ENCODE peak calls at places on chromosomes 13 and 19, in five cellular contexts. G is ovary, N is ascending aorta, A is left lung, V is left ventricle myocardium inferior. M is an unnamed sample.

GRCh38 chr13:26600345-26600761 is 42.9 kb downstream of the WASF3 start:
- DNase-seq in G (no peak), A (no peak), N (no peak), V (no peak), M (no peak)

GRCh38 chr19:16363133-16363851 is 38.7 kb downstream of the KLF2 start:
- DNase-seq in G (no peak), N (no peak), A (peak; percentile 71), V (no peak), M (peak; percentile 39)

GRCh38 chr13:34076943-34077703 is 259.2 kb downstream of the RFC3 start:
- DNase-seq in A (no peak), G (no peak), N (no peak), V (no peak), M (no peak)

GRCh38 chr13:29497137-29497654 is 98.3 kb downstream of the SLC7A1 start:
- DNase-seq in N (peak; percentile 63), G (peak; percentile 53), V (peak; percentile 83), A (no peak), M (no peak)

GRCh38 chr19:36030264-36031148 is 2.2 kb downstream of the CLIP3 start:
- DNase-seq in N (no peak), V (no peak), G (no peak), A (no peak), M (no peak)

GRCh38 chr13:51997641-51998330 is 13.5 kb downstream of the ATP7B start:
- DNase-seq in N (no peak), A (no peak), V (no peak), G (no peak), M (no peak)

GRCh38 chr13:44278164-44278563 is 95.5 kb upstream of the SERP2 start:
- DNase-seq in G (no peak), A (no peak), N (no peak), V (no peak), M (no peak)

GRCh38 chr19:13195678-13196077 is 45.5 kb downstream of the IER2 start:
- DNase-seq in A (no peak), N (no peak), G (no peak), V (no peak), M (no peak)

GRCh38 chr19:6694147-6694815 is 24.3 kb upstream of the TNFSF14 start:
- DNase-seq in G (no peak), A (no peak), N (no peak), V (no peak), M (no peak)

GRCh38 chr19:58033741-58034475 is at the start of gene ZSCAN1:
- DNase-seq in G (peak; percentile 53), N (peak; percentile 69), V (peak; percentile 90), A (peak; percentile 83), M (peak; percentile 93)

GRCh38 chr19:6802336-6803035 is 30.0 kb downstream of the VAV1 start:
- DNase-seq in N (peak; percentile 72), A (peak; percentile 79), V (peak; percentile 30), G (no peak), M (no peak)

GRCh38 chr13:51249767-51250741 is 27.9 kb downstream of the FAM124A start:
- DNase-seq in G (no peak), A (no peak), V (no peak), N (no peak), M (no peak)

GRCh38 chr19:11265785-11266236 is 3.5 kb upstream of the DOCK6 start:
- DNase-seq in N (no peak), G (no peak), V (no peak), A (peak; percentile 69), M (no peak)

GRCh38 chr19:41877490-41877876 is 404 bp downstream of the CD79A start:
- DNase-seq in A (peak; percentile 47), G (no peak), V (no peak), N (no peak), M (no peak)

GRCh38 chr19:3289971-3290569 is 65.6 kb downstream of the CELF5 start:
- DNase-seq in G (no peak), N (no peak), A (no peak), V (no peak), M (peak; percentile 66)

GRCh38 chr13:90867336-90867683 is 480.2 kb upstream of the MIR17HG start:
- DNase-seq in G (peak; percentile 57), V (peak; percentile 50), N (peak; percentile 72), A (peak; percentile 58), M (peak; percentile 52)

GRCh38 chr13:99436686-99437416 is 64.4 kb upstream of the TM9SF2 start:
- DNase-seq in V (peak; percentile 85), A (peak; percentile 87), G (peak; percentile 87), N (peak; percentile 93), M (peak; percentile 64)

GRCh38 chr19:6402834-6403608 is 10.1 kb upstream of the GTF2F1 start:
- DNase-seq in V (no peak), A (no peak), N (no peak), G (no peak), M (no peak)

GRCh38 chr13:50916701-50917184 is 7.2 kb downstream of the RNASEH2B start:
- DNase-seq in A (peak; percentile 51), G (no peak), N (no peak), V (peak; percentile 17), M (no peak)

GRCh38 chr13:113502686-113503085 is 12.2 kb upstream of the DCUN1D2 start:
- DNase-seq in G (no peak), A (no peak), N (no peak), V (no peak), M (no peak)

GRCh38 chr13:113176292-113176691 is 17.8 kb downstream of the PROZ start:
- DNase-seq in N (no peak), A (peak; percentile 74), V (no peak), G (no peak), M (no peak)

GRCh38 chr13:34076319-34076718 is 258.4 kb downstream of the RFC3 start:
- DNase-seq in N (no peak), G (no peak), A (no peak), V (no peak), M (no peak)

GRCh38 chr19:16244091-16244490 is 46.4 kb downstream of the AP1M1 start:
- DNase-seq in A (no peak), G (no peak), V (no peak), N (no peak), M (no peak)

GRCh38 chr19:54106716-54107115 is 4.1 kb downstream of the NDUFA3 start:
- DNase-seq in A (peak; percentile 11), N (no peak), V (peak; percentile 12), G (no peak), M (no peak)

GRCh38 chr19:54104998-54105715 is 2.5 kb downstream of the NDUFA3 start:
- DNase-seq in V (no peak), G (no peak), A (peak; percentile 17), N (peak; percentile 16), M (no peak)

GRCh38 chr19:54100560-54100959 is at the start of gene OSCAR:
- DNase-seq in A (peak; percentile 55), G (no peak), V (no peak), N (peak; percentile 65), M (no peak)

GRCh38 chr19:54105796-54106195 is 3.1 kb downstream of the NDUFA3 start:
- DNase-seq in V (no peak), A (no peak), G (no peak), N (no peak), M (no peak)

DNA sequence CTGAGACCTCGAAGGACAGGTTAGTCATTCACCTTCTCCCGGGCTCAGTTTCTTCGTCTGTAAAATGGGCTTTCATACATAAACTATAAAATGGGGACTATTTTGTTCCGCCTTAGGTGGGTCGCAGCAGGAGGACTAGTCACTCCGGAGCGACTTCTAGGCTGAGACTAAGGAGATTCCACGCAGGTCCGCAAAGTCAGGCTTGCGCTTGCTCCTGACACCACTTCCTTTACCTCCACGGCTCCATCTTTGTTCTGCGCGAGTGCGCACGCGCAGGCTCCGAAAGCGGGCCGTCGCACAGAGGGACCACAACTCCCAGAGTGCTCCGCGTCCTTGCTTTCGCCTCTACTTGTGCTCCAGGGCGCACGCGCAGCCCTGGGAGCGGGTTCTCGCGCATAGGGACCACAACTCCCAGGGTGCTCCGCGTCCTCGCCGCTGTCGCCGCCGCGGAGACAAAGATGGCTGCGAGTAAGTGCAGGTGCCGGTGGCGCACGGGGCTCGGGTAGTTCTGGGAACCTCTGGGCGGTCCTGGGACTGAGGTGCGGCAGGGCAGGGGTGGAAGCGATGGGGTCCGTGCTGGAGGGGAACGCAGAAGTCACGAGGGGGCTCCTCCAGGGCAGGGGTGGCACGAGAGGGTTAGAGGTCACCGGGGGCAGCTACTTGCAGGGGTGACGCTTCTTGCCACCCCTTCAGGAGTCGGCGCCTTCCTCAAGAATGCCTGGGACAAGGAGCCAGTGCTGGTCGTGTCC is at the start of gene NDUFA3:
- DNase-seq in N (peak; percentile 99), G (peak; percentile 97), A (peak; percentile 99), V (peak; percentile 98), M (peak; percentile 96)
- H3K27ac ChIP-seq in N (peak within 1 kb of the TSS; percentile 67), G (no peak within 1 kb of the TSS), A (peak within 1 kb of the TSS; percentile 39), V (peak within 1 kb of the TSS; percentile 86), M (peak within 1 kb of the TSS; percentile 59)

GRCh38 chr19:54369082-54369691 is 4.5 kb upstream of the LAIR1 start:
- DNase-seq in N (no peak), G (no peak), V (no peak), A (no peak), M (no peak)
- H3K27ac ChIP-seq in N (no peak overlapping the region), G (no peak overlapping the region), V (no peak overlapping the region), A (no peak overlapping the region), M (no peak overlapping the region)

DNA sequence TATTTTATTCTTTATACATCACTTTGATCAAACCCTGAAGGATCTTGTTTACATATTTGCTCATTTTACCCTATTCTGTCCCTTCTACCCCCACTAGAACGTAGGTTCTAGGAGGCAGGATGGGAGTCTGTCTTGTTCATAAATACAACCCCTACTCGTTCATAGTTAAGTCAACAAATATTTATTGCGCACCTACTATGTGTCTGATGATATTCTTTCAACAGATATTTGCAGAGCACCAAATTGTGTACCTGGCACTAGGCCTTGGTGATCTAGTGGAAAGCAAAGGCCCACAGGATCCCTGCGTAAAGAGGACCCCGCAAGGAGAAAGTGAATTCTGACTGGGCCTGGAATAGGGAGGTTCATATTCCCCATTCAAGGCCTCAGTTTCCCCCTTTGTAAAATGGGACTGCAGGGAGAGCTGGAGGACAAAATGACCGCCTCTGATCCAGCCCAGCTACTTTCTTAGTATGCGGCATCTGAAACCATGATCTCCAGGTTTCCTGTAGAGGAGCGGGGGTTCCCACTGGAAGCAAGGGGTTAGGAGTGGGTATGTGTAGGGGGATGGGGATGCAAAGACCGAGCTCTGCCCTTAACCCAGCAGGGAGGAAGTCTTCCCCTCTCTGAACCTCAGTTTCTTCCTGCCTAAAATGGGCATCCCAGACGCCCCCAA is 534 bp upstream of the GEMIN7 start:
- DNase-seq in G (no peak), A (no peak), N (no peak), V (no peak), M (no peak)
- H3K27ac ChIP-seq in G (no peak overlapping the region), A (no peak overlapping the region), N (no peak overlapping the region), V (peak overlapping the region; percentile 85), M (peak overlapping the region; percentile 57)

GRCh38 chr19:18996796-18997394 is 36.4 kb downstream of the SUGP2 start:
- DNase-seq in A (no peak), V (no peak), G (no peak), N (no peak), M (no peak)
- H3K27ac ChIP-seq in A (no peak overlapping the region), V (no peak overlapping the region), G (no peak overlapping the region), N (no peak overlapping the region), M (no peak overlapping the region)

DNA sequence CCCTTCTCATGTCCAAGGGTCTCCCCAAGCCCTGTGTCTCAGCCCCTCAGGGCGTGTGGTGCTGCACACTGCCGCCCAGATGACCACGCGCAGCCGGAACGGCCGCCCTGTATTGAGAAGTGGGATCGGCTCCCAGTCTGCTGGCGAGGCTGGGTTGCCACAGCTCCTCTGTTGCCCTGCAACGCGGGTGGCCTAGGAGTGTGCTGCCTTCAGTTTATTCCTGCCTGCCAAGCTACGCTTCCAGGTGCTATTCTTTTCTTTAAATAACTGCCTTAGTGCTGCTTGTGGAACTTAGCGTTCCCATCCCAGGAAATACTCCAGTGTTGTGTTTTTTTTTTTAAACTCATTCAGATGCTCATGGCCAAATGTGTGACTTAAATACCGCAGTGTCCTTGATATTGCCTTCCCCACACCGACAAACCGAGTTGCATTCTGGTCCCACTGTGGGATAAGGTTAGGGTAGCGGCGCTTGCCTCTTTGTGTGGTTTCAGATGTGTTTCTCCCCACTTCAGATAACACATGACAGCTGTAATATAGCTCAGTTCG is 16.6 kb downstream of the ACTN4 start:
- DNase-seq in G (no peak), V (peak; percentile 70), A (no peak), N (peak; percentile 85), M (peak; percentile 79)
- H3K27ac ChIP-seq in G (peak overlapping the region; percentile 61), V (peak overlapping the region; percentile 95), A (peak overlapping the region; percentile 93), N (peak overlapping the region; percentile 92), M (peak overlapping the region; percentile 98)